ENCODE peak calls at places on chromosomes 4 and X, in ten cellular contexts. A, W, L, B, C, S, Z, O, M and I are unnamed samples.

GRCh38 chr4:37825943-37826281 is 574 bp upstream of the PGM2 start:
- DNase-seq in W (no peak), A (no peak), S (no peak), C (peak; percentile 43), L (no peak), M (no peak), Z (peak; percentile 33), O (no peak), B (no peak), I (no peak)

GRCh38 chr4:52037730-52038108 is 380 bp downstream of the SGCB start:
- DNase-seq in B (no peak), S (no peak), M (no peak), A (peak; percentile 33), L (peak; percentile 67), Z (no peak), W (peak; percentile 80), C (peak; percentile 90), O (no peak), I (peak; percentile 6)

GRCh38 chr4:16597829-16598228 is 300.6 kb downstream of the LDB2 start:
- DNase-seq in Z (no peak), L (no peak), M (no peak), S (no peak), C (no peak), A (no peak), W (no peak), B (no peak), O (no peak), I (no peak)

GRCh38 chr4:46844325-46844917 is 64.6 kb downstream of the COX7B2 start:
- DNase-seq in S (peak; percentile 4), B (no peak), L (no peak), W (no peak), Z (no peak), A (no peak), C (peak; percentile 23), O (peak; percentile 33), M (no peak), I (peak; percentile 38)

GRCh38 chr4:171962110-171962509 is 148.9 kb downstream of the GALNTL6 start:
- DNase-seq in Z (no peak), M (no peak), C (no peak), L (no peak), W (no peak), S (no peak), O (no peak), B (no peak), A (no peak), I (no peak)

GRCh38 chrX:20265221-20265725 is 1.4 kb downstream of the RPS6KA3 start:
- DNase-seq in S (no peak), L (peak; percentile 83), M (peak; percentile 48), B (peak; percentile 44), O (peak; percentile 48), Z (peak; percentile 82), W (peak; percentile 86), C (peak; percentile 31), A (peak; percentile 42), I (peak; percentile 53)

GRCh38 chr4:78336093-78336943 is 215.3 kb upstream of the ANXA3 start:
- DNase-seq in L (no peak), S (no peak), B (no peak), Z (no peak), A (no peak), C (no peak), O (no peak), M (no peak), W (no peak), I (peak; percentile 32)

GRCh38 chrX:40012039-40012799 is 85.5 kb downstream of the BCOR start:
- DNase-seq in B (no peak), M (peak; percentile 51), C (no peak), W (peak; percentile 83), Z (no peak), S (no peak), A (peak; percentile 23), O (peak; percentile 45), L (peak; percentile 75), I (peak; percentile 20)

GRCh38 chrX:151793886-151794285 is 59.3 kb downstream of the CNGA2 start:
- DNase-seq in C (no peak), A (no peak), B (no peak), Z (no peak), O (no peak), L (no peak), W (no peak), M (no peak), S (no peak), I (no peak)

GRCh38 chr4:155495572-155496293 is 119.0 kb upstream of the MAP9 start:
- DNase-seq in C (no peak), A (no peak), B (no peak), Z (no peak), O (no peak), W (no peak), S (no peak), L (no peak), M (no peak), I (no peak)
- H3K4me3 ChIP-seq in C (no peak overlapping the region), A (peak overlapping the region; percentile 53), B (no peak overlapping the region), Z (no peak overlapping the region), O (no peak overlapping the region), W (no peak overlapping the region), S (no peak overlapping the region), L (no peak overlapping the region), M (no peak overlapping the region), I (no peak overlapping the region)

GRCh38 chrX:49810233-49810632 is 18.9 kb upstream of the PAGE4 start:
- DNase-seq in M (no peak), S (no peak), C (no peak), L (no peak), O (no peak), W (no peak), A (no peak), B (no peak), Z (no peak), I (no peak)
- H3K4me1 ChIP-seq in M (no peaks in the 10 kb centered on the region), S (no peaks in the 10 kb centered on the region), C (no peaks in the 10 kb centered on the region), L (no peaks in the 10 kb centered on the region), O (no peaks in the 10 kb centered on the region), W (no peaks in the 10 kb centered on the region), A (no peaks in the 10 kb centered on the region), B (no peaks in the 10 kb centered on the region), Z (no peaks in the 10 kb centered on the region), I (no peaks in the 10 kb centered on the region)

GRCh38 chrX:6225307-6226052 is 3.2 kb downstream of the NLGN4X start:
- DNase-seq in S (no peak), A (no peak), Z (no peak), B (no peak), O (no peak), L (no peak), W (no peak), C (peak; percentile 27), M (no peak), I (no peak)
- H3K4me3 ChIP-seq in S (no peak overlapping the region), A (peak overlapping the region; percentile 61), Z (no peak overlapping the region), B (peak overlapping the region; percentile 39), O (peak overlapping the region; percentile 41), L (peak overlapping the region; percentile 21), W (peak overlapping the region; percentile 9), C (peak overlapping the region; percentile 47), M (peak overlapping the region; percentile 54), I (no peak overlapping the region)

GRCh38 chr4:81605278-81605677 is 133.6 kb upstream of the RASGEF1B start:
- DNase-seq in A (no peak), M (no peak), Z (no peak), C (no peak), S (no peak), B (no peak), W (no peak), L (no peak), O (no peak), I (peak; percentile 43)
- H3K4me1 ChIP-seq in A (peaks cover 28% of the 10 kb centered on the region), M (no peaks in the 10 kb centered on the region), Z (no peaks in the 10 kb centered on the region), C (no peaks in the 10 kb centered on the region), S (no peaks in the 10 kb centered on the region), B (no peaks in the 10 kb centered on the region), W (no peaks in the 10 kb centered on the region), L (peaks cover 2% of the 10 kb centered on the region), O (peaks cover 29% of the 10 kb centered on the region), I (peaks cover 5% of the 10 kb centered on the region)

DNA sequence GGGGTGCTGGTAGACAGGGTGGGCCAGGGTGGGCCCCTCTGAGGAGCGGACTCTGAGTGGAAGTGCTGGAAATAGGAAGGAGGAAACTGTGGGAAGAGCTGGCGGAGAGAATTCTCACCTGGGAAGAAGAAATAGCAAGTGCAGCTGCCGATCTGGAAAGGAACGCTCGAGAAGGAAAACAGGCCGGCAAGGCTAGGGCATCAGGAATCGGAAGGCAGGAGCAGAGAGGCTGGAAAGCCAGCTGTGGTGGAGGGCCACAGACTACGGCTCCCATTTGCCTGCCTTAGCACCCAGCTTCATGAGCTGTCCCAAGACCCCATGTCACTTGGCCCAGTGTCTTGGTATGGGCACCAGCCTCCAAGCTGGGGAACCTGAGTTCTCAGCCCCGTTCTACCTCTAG is 37.3 kb downstream of the DCTD start:
- DNase-seq in C (no peak), B (no peak), L (peak; percentile 40), W (no peak), M (no peak), S (no peak), O (no peak), Z (no peak), A (no peak), I (no peak)
- H3K4me3 ChIP-seq in C (no peak overlapping the region), B (no peak overlapping the region), L (no peak overlapping the region), W (no peak overlapping the region), M (peak overlapping the region; percentile 37), S (no peak overlapping the region), O (no peak overlapping the region), Z (no peak overlapping the region), A (peak overlapping the region; percentile 49), I (no peak overlapping the region)

DNA sequence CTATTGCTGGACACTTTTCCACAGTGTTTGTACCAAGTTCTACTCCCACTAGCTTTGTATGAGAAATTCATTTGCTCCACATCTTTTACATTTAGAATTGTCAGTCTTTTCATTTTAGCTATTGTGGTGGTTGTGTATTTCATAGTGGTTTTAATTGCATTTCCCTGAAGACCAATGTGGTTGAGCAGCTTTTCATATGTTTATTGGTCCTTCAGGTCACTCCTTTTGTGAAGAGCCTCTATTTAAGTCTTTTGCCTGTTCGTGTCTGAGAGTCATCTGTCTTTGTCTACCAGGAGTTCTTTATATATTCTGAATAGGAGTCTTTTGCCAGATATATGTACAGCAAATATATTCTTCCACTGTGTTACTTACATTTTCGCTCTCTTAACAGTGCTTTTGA is 87.2 kb downstream of the TBC1D19 start:
- DNase-seq in O (no peak), A (no peak), B (no peak), C (no peak), S (no peak), W (no peak), L (no peak), Z (no peak), M (no peak), I (no peak)
- H3K4me1 ChIP-seq in O (no peaks in the 10 kb centered on the region), A (no peaks in the 10 kb centered on the region), B (no peaks in the 10 kb centered on the region), C (no peaks in the 10 kb centered on the region), S (no peaks in the 10 kb centered on the region), W (no peaks in the 10 kb centered on the region), L (no peaks in the 10 kb centered on the region), Z (no peaks in the 10 kb centered on the region), M (no peaks in the 10 kb centered on the region), I (no peaks in the 10 kb centered on the region)

DNA sequence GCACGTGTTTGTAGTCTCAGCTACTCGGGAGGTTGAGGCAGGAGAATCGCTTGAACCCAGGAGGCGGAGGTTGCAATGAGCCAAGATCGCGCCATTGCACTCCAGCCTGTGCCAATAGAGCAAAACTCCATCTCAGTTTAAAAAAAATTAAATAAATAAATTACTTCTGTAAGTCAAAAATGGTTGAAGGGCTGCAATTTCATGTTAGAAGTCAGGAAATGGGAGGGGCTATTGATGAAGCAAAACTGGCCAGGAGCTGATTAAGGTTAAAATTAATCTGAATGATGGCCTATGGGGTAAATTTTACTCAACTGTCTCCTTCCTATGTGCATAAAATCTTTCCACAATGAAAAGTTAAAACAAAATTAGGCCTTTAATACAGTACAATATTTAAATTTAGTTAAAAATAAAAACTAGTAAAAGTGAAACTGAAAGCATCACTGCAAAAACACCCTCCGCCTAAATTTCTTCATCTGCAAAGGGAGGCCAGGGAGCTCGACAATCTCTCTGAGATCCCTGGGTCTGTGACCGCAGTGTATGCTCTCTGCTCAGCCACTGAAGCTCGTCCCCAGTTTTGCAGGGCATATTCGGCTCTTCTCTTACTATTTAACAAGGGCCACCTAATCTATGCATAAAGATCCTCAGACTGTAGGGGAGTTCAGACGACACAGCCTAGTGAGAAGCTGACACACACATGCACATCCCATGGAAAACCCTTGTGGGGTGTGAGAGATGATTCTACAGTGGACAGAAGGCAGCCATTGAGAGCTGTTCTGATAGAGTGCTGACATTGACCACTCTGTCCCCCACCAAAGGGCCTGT is 57.2 kb downstream of the IRF2 start:
- DNase-seq in Z (peak; percentile 73), L (no peak), A (no peak), C (no peak), M (no peak), O (no peak), W (no peak), B (no peak), S (peak; percentile 48), I (peak; percentile 51)
- H3K4me3 ChIP-seq in Z (peak overlapping the region; percentile 50), L (no peak overlapping the region), A (peak overlapping the region; percentile 50), C (no peak overlapping the region), M (peak overlapping the region; percentile 9), O (peak overlapping the region; percentile 18), W (no peak overlapping the region), B (no peak overlapping the region), S (peak overlapping the region; percentile 60), I (peak overlapping the region; percentile 13)